ENCODE peak calls at places on chromosomes 2 and 18, in eight cellular contexts. J, E, K, H, P, R, Y and X are unnamed samples.

GRCh38 chr2:176147215-176147789 is 4.0 kb upstream of the HOXD4 start:
- DNase-seq in J (no peak), E (no peak), K (no peak), H (no peak), P (no peak), R (no peak), Y (no peak), X (no peak)

GRCh38 chr18:22324191-22325131 is 93.3 kb downstream of the CTAGE1 start:
- DNase-seq in J (no peak), E (no peak), K (peak; percentile 80), H (no peak), P (no peak), R (no peak), Y (peak; percentile 67), X (peak; percentile 72)

GRCh38 chr2:160156665-160157064 is 43.4 kb downstream of the ITGB6 start:
- DNase-seq in J (no peak), E (no peak), K (no peak), H (no peak), P (no peak), R (no peak), Y (no peak), X (peak; percentile 80)

GRCh38 chr18:44590976-44591375 is 89.7 kb upstream of the SETBP1 start:
- DNase-seq in J (no peak), E (no peak), K (no peak), H (no peak), P (no peak), R (no peak), Y (no peak), X (no peak)

GRCh38 chr18:21100678-21101077 is 10.9 kb downstream of the ROCK1 start:
- DNase-seq in J (no peak), E (no peak), K (peak; percentile 30), H (no peak), P (no peak), R (no peak), Y (no peak), X (no peak)

GRCh38 chr2:17306219-17306618 is 212.0 kb downstream of the RAD51AP2 start:
- DNase-seq in J (peak; percentile 10), E (no peak), K (no peak), H (no peak), P (no peak), R (no peak), Y (no peak), X (no peak)

GRCh38 chr2:205864511-205864910 is 182.2 kb downstream of the NRP2 start:
- DNase-seq in J (no peak), E (no peak), K (no peak), H (no peak), P (no peak), R (no peak), Y (no peak), X (no peak)

GRCh38 chr18:27704721-27705361 is 472.1 kb downstream of the CDH2 start:
- DNase-seq in J (no peak), E (no peak), K (no peak), H (no peak), P (no peak), R (no peak), Y (no peak), X (no peak)

GRCh38 chr2:23828256-23828980 is 98.5 kb downstream of the ATAD2B start:
- DNase-seq in J (no peak), E (no peak), K (no peak), H (no peak), P (no peak), R (no peak), Y (no peak), X (no peak)

GRCh38 chr18:34544930-34545329 is 165.2 kb upstream of the DTNA start:
- DNase-seq in J (no peak), E (no peak), K (no peak), H (peak; percentile 31), P (no peak), R (no peak), Y (no peak), X (no peak)

GRCh38 chr2:14634223-14634884 is 1.8 kb downstream of the LRATD1 start:
- DNase-seq in J (peak; percentile 11), E (peak; percentile 39), K (peak; percentile 89), H (peak; percentile 94), P (no peak), R (no peak), Y (peak; percentile 87), X (peak; percentile 51)

GRCh38 chr2:176082885-176083731 is 654 bp downstream of the EVX2 start:
- DNase-seq in J (no peak), E (no peak), K (peak; percentile 69), H (peak; percentile 49), P (no peak), R (no peak), Y (peak; percentile 72), X (no peak)

GRCh38 chr2:128472789-128473174 is 154.1 kb upstream of the HS6ST1 start:
- DNase-seq in J (no peak), E (no peak), K (no peak), H (no peak), P (no peak), R (no peak), Y (no peak), X (no peak)

GRCh38 chr18:11751305-11752115 is 62.4 kb downstream of the GNAL start:
- DNase-seq in J (no peak), E (no peak), K (peak; percentile 80), H (peak; percentile 29), P (no peak), R (no peak), Y (peak; percentile 78), X (no peak)
- H3K4me2 ChIP-seq in J (no peak overlapping the region), E (no peak overlapping the region), K (peak overlapping the region; percentile 88), H (no peak overlapping the region), P (no peak overlapping the region), R (no peak overlapping the region), Y (peak overlapping the region; percentile 100), X (no peak overlapping the region)

DNA sequence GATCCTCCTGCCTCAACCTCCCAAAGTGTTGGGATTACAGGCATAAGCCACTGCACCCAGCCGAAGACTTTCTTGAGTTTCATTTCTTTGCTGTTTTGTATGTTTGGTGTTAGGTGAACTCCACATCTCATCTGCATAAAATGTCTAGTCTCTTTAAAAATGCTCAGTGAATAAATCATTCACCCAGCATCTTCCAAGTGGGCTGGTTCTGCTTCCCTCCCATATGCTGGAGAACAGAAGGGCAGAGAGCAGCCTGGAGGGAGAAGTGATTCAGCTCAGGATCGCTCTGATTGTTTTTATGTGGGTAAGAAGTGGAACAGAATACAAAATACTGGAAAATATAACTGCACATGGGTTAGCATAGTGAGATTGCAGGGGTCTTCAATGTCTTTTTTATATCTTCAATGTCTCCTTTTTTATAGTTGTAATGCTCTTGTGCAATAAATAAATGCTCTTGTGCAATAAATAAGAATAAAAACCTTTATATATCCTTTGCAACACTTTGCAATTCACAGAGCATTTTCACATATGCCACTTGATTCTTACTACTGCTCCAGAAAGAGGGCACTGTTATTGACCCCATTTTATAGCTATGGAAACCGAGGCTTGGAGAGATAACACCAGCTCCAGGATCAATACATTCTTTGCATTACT is 253.0 kb upstream of the NCKAP5 start:
- DNase-seq in J (no peak), E (no peak), K (no peak), H (no peak), P (no peak), R (no peak), Y (no peak), X (peak; percentile 38)
- TF ChIP-seq CTCF in J (no peak), E (no peak), K (no peak), H (no peak), P (no peak), R (no peak), Y (no peak), X (no peak)

DNA sequence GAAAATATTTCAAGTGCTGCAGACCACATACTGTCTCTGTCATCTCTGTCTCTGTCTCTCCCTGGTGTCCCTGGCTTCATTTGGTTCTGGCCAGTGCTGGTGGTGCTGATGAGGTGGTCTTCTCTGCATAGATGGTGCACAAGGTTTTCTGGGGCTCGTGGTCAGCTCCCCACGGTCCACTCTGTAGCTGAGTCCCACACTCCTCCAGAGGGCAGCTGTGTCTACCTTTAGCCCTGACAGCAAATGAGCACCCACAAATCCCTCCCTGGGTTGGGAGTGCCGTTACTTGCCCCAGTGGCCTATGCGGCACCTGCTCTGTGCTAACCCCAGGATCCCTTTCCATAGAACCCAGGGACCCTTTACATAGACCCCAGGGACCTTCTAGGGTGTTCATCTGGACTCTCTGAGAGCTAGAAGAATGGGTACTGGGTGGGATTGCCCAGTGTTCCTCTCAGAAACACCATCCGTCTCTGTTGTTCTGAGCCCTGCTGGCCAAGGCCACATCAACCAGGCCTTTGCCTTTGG is 129.3 kb downstream of the CAPN13 start:
- DNase-seq in J (no peak), E (no peak), K (no peak), H (no peak), P (no peak), R (no peak), Y (peak; percentile 40), X (no peak)
- TF ChIP-seq POLR2AphosphoS5 in J (no peak), E (no peak), K (no peak), H (no peak), P (no peak), R (no peak), Y (no peak), X (no peak)

GRCh38 chr2:207770602-207771404 is 1.1 kb upstream of the FZD5 start:
- DNase-seq in J (no peak), E (no peak), K (peak; percentile 65), H (no peak), P (no peak), R (no peak), Y (peak; percentile 67), X (peak; percentile 7)
- H3K4me2 ChIP-seq in J (peak overlapping the region; percentile 95), E (peak overlapping the region; percentile 90), K (peak overlapping the region; percentile 86), H (no peak overlapping the region), P (peak overlapping the region; percentile 97), R (peak overlapping the region; percentile 100), Y (peak overlapping the region; percentile 98), X (no peak overlapping the region)

GRCh38 chr2:234823196-234823876 is 128.5 kb upstream of the SH3BP4 start:
- DNase-seq in J (no peak), E (no peak), K (no peak), H (no peak), P (no peak), R (no peak), Y (no peak), X (no peak)

GRCh38 chr2:234816491-234816890 is 135.3 kb upstream of the SH3BP4 start:
- DNase-seq in J (no peak), E (no peak), K (no peak), H (no peak), P (no peak), R (no peak), Y (no peak), X (no peak)

GRCh38 chr2:234816056-234816455 is 135.8 kb upstream of the SH3BP4 start:
- DNase-seq in J (no peak), E (no peak), K (no peak), H (no peak), P (no peak), R (no peak), Y (no peak), X (no peak)

GRCh38 chr2:234821946-234822470 is 129.8 kb upstream of the SH3BP4 start:
- DNase-seq in J (no peak), E (no peak), K (no peak), H (no peak), P (no peak), R (no peak), Y (no peak), X (no peak)

DNA sequence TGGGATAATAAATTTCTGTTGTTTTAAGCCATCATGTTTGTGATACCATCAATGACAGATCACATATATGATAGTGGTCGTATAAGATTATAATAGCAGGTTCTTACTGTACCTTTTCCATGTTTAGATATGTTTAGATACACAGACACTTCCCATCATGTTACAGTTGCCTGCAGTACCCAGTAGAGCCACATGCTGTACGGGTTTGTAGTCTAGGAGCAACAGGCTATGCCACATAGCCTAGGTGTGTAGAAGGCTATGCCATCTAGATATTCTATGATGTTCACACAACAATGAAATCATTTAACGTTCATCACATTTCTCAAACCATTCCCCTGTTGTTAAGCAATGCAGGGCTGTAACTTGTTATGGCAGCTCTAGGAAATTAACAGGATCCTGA is 132.9 kb upstream of the SH3BP4 start:
- DNase-seq in J (peak; percentile 40), E (no peak), K (no peak), H (no peak), P (no peak), R (no peak), Y (no peak), X (no peak)
- TF ChIP-seq CTCF in J (no peak), E (no peak), K (no peak), H (peak; percentile 32), P (peak; percentile 43), R (no peak), Y (peak; percentile 23), X (peak; percentile 16)